ENCODE peak calls at places on chromosomes 13 and 19, in four cellular contexts. C is H1, U is GM12878, F is K562. Y is an unnamed sample.

GRCh38 chr13:54636231-54636630 is 1607.6 kb downstream of the OLFM4 start:
- DNase-seq in F (no peak), C (no peak), U (no peak), Y (no peak)

GRCh38 chr13:50511877-50512332 is 331.6 kb downstream of the DLEU7 start:
- DNase-seq in U (peak), F (no peak), C (no peak), Y (peak)

GRCh38 chr19:3055741-3056453 is 6.4 kb downstream of the TLE5 start:
- DNase-seq in C (no peak), F (peak), U (no peak), Y (no peak)

GRCh38 chr13:24625870-24626419 is 54.3 kb upstream of the ATP12A start:
- DNase-seq in U (no peak), C (no peak), F (no peak), Y (no peak)

GRCh38 chr13:41608111-41608510 is 150.8 kb downstream of the RGCC start:
- DNase-seq in C (no peak), F (no peak), U (no peak), Y (no peak)

GRCh38 chr13:52851153-52851962 is 2.9 kb upstream of the PCDH8 start:
- DNase-seq in C (no peak), F (no peak), U (peak), Y (peak)

GRCh38 chr19:46950526-46951235 is 69.0 kb upstream of the NPAS1 start:
- DNase-seq in C (no peak), U (no peak), F (no peak), Y (no peak)

GRCh38 chr19:51422053-51422448 is 4.6 kb upstream of the SIGLEC10 start:
- DNase-seq in U (no peak), C (peak), F (peak), Y (peak)

GRCh38 chr13:113186061-113186900 is 22.2 kb downstream of the PCID2 start:
- DNase-seq in F (no peak), U (peak), C (no peak), Y (no peak)

GRCh38 chr13:78979349-78979748 is 320.4 kb upstream of the OBI1 start:
- DNase-seq in F (no peak), C (no peak), U (no peak), Y (no peak)

GRCh38 chr19:6229216-6229913 is 50.4 kb downstream of the MLLT1 start:
- DNase-seq in C (no peak), F (no peak), U (no peak), Y (no peak)

GRCh38 chr19:15583346-15583745 is 31.7 kb upstream of the CYP4F8 start:
- DNase-seq in C (no peak), F (no peak), U (no peak), Y (no peak)

GRCh38 chr19:16896913-16897571 is 8.2 kb downstream of the F2RL3 start:
- DNase-seq in C (peak), F (peak), U (peak), Y (peak)

GRCh38 chr19:38711726-38712153 is 32.5 kb downstream of the CAPN12 start:
- DNase-seq in F (no peak), C (no peak), U (no peak), Y (no peak)

GRCh38 chr13:76512676-76513277 is 373.4 kb downstream of the KCTD12 start:
- DNase-seq in C (no peak), U (no peak), F (no peak), Y (no peak)

GRCh38 chr19:41531438-41532311 is 44.3 kb upstream of the CEACAM21 start:
- DNase-seq in U (no peak), F (peak), C (no peak), Y (no peak)

GRCh38 chr19:7867092-7867844 is 6.9 kb downstream of the PRR36 start:
- DNase-seq in U (no peak), F (no peak), C (no peak), Y (no peak)

GRCh38 chr19:39590265-39590664 is 12.1 kb upstream of the LGALS13 start:
- DNase-seq in C (no peak), U (no peak), F (no peak), Y (no peak)

GRCh38 chr19:34734601-34735103 is 609 bp downstream of the ZNF181 start:
- DNase-seq in C (no peak), U (no peak), F (no peak), Y (no peak)

GRCh38 chr13:51552027-51552426 is 32.2 kb upstream of the WDFY2 start:
- DNase-seq in U (no peak), C (no peak), F (no peak), Y (no peak)

GRCh38 chr13:19959141-19959830 is 759 bp downstream of the ZMYM2 start:
- DNase-seq in U (no peak), C (no peak), F (peak), Y (peak)

GRCh38 chr19:38742906-38743305 is 1.4 kb downstream of the CAPN12 start:
- DNase-seq in U (no peak), F (no peak), C (no peak), Y (no peak)

GRCh38 chr13:90591927-90592268 is 755.6 kb upstream of the MIR17HG start:
- DNase-seq in F (no peak), U (no peak), C (no peak), Y (peak)

GRCh38 chr13:90592943-90593342 is 754.5 kb upstream of the MIR17HG start:
- DNase-seq in C (no peak), F (no peak), U (no peak), Y (no peak)

GRCh38 chr13:90594694-90595093 is 752.8 kb upstream of the MIR17HG start:
- DNase-seq in U (no peak), F (no peak), C (no peak), Y (no peak)

DNA sequence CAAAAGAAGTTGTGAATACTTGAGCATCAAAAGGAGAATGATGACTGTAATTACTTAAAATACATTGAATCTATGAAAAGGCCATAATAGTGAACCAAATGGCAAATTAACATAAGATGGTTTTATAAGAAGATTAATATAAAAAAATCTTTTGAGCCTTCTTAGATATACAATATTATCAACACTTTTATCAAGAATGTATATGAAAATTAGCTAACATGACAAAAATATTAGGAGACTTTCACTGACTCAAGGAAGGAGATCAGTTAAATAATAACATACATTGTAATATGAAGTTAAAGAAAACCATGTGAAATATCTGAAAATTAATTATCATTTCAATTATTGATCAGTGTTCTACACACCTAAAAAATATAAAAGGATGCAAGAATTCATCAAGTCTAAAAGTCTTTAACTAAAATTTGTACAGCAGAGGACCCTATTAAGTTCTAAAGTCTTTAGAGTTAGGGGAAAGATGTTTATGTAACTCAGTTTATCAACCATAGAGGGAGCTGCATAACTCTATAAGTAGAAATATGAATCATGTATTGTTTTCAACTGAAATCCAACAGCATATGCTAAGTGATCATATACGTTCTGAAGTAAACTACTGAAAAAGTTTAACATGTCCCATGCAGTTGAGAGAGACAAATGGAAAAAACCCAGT is 756.1 kb upstream of the MIR17HG start:
- DNase-seq in F (no peak), U (no peak), C (no peak), Y (no peak)
- TF ChIP-seq ATF3 in F (no peak), U (no peak), C (no peak), Y (no peak)

GRCh38 chr19:32637480-32637879 is 37.5 kb downstream of the ANKRD27 start:
- DNase-seq in F (no peak), C (no peak), U (no peak), Y (no peak)

GRCh38 chr19:32646556-32646955 is 28.4 kb downstream of the ANKRD27 start:
- DNase-seq in C (no peak), U (no peak), F (no peak), Y (no peak)

GRCh38 chr19:32638625-32639024 is 36.4 kb downstream of the ANKRD27 start:
- DNase-seq in C (no peak), F (no peak), U (no peak), Y (no peak)

GRCh38 chr19:32647361-32647760 is 27.6 kb downstream of the ANKRD27 start:
- DNase-seq in C (no peak), U (no peak), F (no peak), Y (no peak)

GRCh38 chr19:32642771-32643170 is 32.2 kb downstream of the ANKRD27 start:
- DNase-seq in U (no peak), C (no peak), F (no peak), Y (no peak)
- TF ChIP-seq GABPA in U (no peak), C (no peak), F (no peak), Y (no peak)

DNA sequence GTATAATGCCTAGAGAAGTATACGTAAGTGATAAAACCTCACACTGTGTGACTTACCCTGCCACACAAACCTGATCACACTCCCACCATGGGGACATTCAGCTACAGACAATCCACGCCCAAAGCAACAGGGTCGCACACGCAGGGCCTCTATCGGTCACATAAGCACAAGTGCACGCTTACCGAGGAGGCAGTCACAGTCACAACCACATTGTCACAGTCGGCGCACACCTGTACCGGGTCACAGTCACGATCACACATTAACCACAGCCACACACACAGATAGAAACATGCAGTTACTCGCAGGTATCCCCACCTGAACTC is 584 bp downstream of the ZNF566 start:
- DNase-seq in C (no peak), F (peak), U (no peak), Y (peak)
- TF ChIP-seq ATF3 in C (no peak), F (no peak), U (no peak), Y (no peak)

GRCh38 chr13:111541752-111542529 is 221.5 kb downstream of the TEX29 start:
- DNase-seq in U (no peak), C (no peak), F (no peak), Y (no peak)

GRCh38 chr13:111541345-111541744 is 220.9 kb downstream of the TEX29 start:
- DNase-seq in C (no peak), U (no peak), F (no peak), Y (no peak)

GRCh38 chr13:111539791-111540446 is 219.5 kb downstream of the TEX29 start:
- DNase-seq in U (no peak), F (no peak), C (no peak), Y (no peak)

GRCh38 chr13:111540486-111540885 is 220.0 kb downstream of the TEX29 start:
- DNase-seq in F (no peak), C (no peak), U (no peak), Y (no peak)

DNA sequence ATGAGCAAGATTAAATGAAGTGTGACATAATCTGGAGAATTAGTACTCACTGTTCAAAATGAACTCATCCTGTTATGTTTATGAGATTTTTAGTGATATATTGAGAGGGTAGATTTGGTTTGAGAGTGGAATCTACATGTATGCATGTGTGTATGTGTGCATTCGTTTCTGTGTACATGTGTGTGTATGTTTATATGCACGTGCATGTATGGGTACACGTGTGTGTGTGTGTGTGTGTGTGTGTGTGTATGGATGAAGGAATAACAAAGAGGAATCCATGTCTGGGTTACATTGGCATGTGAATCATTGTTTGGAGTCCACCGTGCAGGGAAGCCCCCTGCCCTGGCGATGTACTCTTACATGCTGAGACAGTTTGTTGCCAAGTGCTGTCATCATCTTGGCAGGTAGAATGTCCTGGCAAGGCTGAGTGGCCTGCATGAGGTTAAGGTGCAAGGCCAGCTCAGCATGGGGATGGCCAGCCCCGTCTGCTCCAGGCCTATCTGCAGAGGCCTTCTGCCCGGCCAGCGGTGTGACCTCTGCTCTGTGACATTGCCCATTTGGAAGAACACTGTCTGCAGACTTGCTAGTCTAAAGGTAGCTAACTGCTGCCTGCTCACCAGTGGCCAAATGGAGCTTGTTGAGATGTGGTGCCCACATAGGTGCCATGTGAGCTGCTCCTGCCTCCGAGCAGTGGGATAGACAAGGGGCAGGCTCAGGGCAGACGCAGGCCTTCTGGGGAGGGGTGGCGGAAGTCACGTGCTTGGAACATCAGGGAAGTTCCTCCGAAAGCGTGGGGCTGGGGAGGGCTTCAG is 222.3 kb downstream of the TEX29 start:
- DNase-seq in F (no peak), U (no peak), C (no peak), Y (no peak)
- TF ChIP-seq GABPA in F (no peak), U (no peak), C (no peak), Y (no peak)

GRCh38 chr13:25752957-25753540 is 298.8 kb downstream of the SHISA2 start:
- DNase-seq in C (no peak), U (no peak), F (no peak), Y (no peak)
- TF ChIP-seq ATF3 in C (no peak), U (no peak), F (no peak), Y (no peak)

DNA sequence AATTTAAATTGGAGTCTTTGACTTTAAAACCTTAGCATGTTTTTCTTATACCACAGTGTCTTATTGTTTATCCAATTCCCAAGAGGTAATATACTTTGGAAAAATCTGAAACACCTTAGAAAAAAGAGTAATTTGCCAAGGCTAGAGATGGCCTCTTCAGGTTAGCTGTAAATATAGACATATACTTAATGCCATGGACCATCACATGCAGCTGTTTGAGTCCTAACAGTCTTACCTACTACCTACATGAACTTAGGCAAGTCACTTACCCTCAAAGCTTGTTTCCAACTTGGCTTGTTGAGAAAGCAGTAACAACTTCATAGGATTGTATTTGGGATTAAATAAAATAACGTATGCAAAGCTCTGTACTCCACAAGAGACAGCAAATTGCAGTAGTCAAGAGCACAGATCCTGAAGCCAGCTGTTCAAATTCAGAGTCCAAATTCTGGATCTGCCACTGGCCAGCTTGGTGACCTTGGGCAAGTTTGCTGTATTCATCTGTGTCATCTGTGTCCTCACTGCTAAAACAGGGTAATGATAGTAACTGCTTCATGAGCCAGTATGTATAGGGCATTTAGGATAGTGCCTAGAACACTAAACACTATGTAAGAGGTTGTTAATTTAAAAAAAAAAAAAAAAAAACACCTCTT is 13.2 kb upstream of the SPART start:
- DNase-seq in C (no peak), U (no peak), F (no peak), Y (peak)
- TF ChIP-seq GABPA in C (no peak), U (no peak), F (no peak), Y (no peak)

DNA sequence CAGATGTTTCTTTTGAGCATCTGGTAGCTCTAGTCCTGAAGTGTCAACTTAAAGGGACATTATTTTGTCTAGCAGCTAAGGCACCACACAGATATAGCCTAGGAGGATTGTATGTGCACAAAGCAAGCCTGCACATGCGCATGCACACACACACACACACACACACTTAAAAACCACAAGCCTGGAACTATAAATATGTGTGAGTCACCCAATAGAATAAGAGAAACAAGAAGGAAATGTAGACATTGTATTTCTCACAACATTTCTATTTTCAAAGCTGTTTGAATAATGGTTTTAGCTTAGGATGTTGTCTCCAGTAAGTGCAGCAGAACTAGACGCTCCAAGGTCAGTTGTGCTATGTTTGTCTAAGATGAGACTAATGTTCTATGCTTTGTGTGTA is 516.5 kb downstream of the SUCLA2 start:
- DNase-seq in U (no peak), C (no peak), F (no peak), Y (peak)
- TF ChIP-seq ATF3 in U (no peak), C (no peak), F (no peak), Y (no peak)

DNA sequence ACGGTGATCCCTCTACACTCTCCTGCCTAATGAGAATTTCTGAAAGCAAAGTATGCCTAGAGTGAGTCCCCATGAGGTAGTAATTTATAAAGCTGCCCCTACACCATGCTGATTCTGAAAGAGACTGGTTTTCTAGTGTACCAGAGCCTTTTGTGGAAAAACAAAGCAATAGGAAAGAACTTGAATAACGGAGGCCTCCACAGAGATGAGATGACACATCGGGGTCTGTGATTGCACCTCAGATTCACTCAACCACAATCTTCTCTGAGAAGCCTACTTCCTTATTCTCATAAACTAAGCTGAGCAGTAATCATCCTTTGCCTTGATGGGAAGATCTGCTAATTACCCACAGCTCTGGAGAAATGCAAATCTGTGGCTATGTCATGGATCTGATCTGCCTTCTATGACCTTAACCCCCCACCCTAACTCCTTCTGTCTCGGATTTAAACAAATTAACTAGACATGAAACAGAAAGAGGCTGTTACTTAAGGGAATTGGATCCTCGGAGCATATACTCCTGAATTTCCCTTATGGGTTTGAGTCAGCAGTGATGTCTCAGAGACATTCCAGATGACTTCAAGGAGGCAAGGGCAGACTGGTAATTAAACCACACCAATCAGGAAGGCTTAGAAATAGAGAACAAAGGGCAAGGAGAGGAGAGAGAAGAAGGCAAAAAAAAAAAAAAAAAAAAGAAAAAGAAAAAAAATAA is 128.0 kb downstream of the DCT start:
- DNase-seq in C (no peak), F (no peak), U (no peak), Y (no peak)
- TF ChIP-seq GABPA in C (no peak), F (no peak), U (no peak), Y (no peak)

Y was measured in HepG2.